ENCODE peak calls at places on chromosomes 3 and 15, in four cellular contexts. One of them, this sample, is unnamed.

GRCh38 chr15:59168536-59168935 is 38.1 kb upstream of the LDHAL6B start:
- DNase-seq in K562: no peak
- DNase-seq in HFFc6: peak; percentile 37
- DNase-seq in stimulated activated CD4-positive, alpha-beta T cell treated with anti-CD3 and anti-CD28 coated beads, Interleukin-15, amount 100 ng/mL, for 1 hour: no peak
- DNase-seq in this sample: no peak

GRCh38 chr15:77541421-77542181 is 91.1 kb downstream of the LINGO1 start:
- DNase-seq in K562: no peak
- DNase-seq in HFFc6: no peak
- DNase-seq in stimulated activated CD4-positive, alpha-beta T cell treated with anti-CD3 and anti-CD28 coated beads, Interleukin-15, amount 100 ng/mL, for 1 hour: no peak
- DNase-seq in this sample: no peak

GRCh38 chr3:114799789-114800188 is 347.3 kb downstream of the ZBTB20 start:
- DNase-seq in K562: no peak
- DNase-seq in HFFc6: no peak
- DNase-seq in stimulated activated CD4-positive, alpha-beta T cell treated with anti-CD3 and anti-CD28 coated beads, Interleukin-15, amount 100 ng/mL, for 1 hour: no peak
- DNase-seq in this sample: no peak

GRCh38 chr15:88897142-88897455 is 1.8 kb upstream of the HAPLN3 start:
- DNase-seq in K562: no peak
- DNase-seq in HFFc6: no peak
- DNase-seq in stimulated activated CD4-positive, alpha-beta T cell treated with anti-CD3 and anti-CD28 coated beads, Interleukin-15, amount 100 ng/mL, for 1 hour: no peak
- DNase-seq in this sample: no peak

GRCh38 chr15:28904541-28905303 is 18.9 kb downstream of the APBA2 start:
- DNase-seq in K562: peak; percentile 93
- DNase-seq in HFFc6: no peak
- DNase-seq in stimulated activated CD4-positive, alpha-beta T cell treated with anti-CD3 and anti-CD28 coated beads, Interleukin-15, amount 100 ng/mL, for 1 hour: no peak
- DNase-seq in this sample: no peak

GRCh38 chr15:40338921-40339620 is 1.7 kb downstream of the CCDC9B start:
- DNase-seq in K562: no peak
- DNase-seq in HFFc6: peak; percentile 92
- DNase-seq in stimulated activated CD4-positive, alpha-beta T cell treated with anti-CD3 and anti-CD28 coated beads, Interleukin-15, amount 100 ng/mL, for 1 hour: no peak
- DNase-seq in this sample: peak; percentile 45

GRCh38 chr3:195458188-195458800 is 15.5 kb upstream of the ACAP2 start:
- DNase-seq in K562: peak; percentile 31
- DNase-seq in HFFc6: no peak
- DNase-seq in stimulated activated CD4-positive, alpha-beta T cell treated with anti-CD3 and anti-CD28 coated beads, Interleukin-15, amount 100 ng/mL, for 1 hour: no peak
- DNase-seq in this sample: no peak

GRCh38 chr3:53750253-53751210 is 95.7 kb downstream of the CHDH start:
- DNase-seq in K562: no peak
- DNase-seq in HFFc6: no peak
- DNase-seq in stimulated activated CD4-positive, alpha-beta T cell treated with anti-CD3 and anti-CD28 coated beads, Interleukin-15, amount 100 ng/mL, for 1 hour: no peak
- DNase-seq in this sample: no peak

GRCh38 chr3:12195231-12195630 is 36.5 kb upstream of the TIMP4 start:
- DNase-seq in K562: no peak
- DNase-seq in HFFc6: no peak
- DNase-seq in stimulated activated CD4-positive, alpha-beta T cell treated with anti-CD3 and anti-CD28 coated beads, Interleukin-15, amount 100 ng/mL, for 1 hour: no peak
- DNase-seq in this sample: no peak

GRCh38 chr3:182490601-182491485 is 302.5 kb upstream of the ATP11B start:
- DNase-seq in K562: peak; percentile 20
- DNase-seq in HFFc6: no peak
- DNase-seq in stimulated activated CD4-positive, alpha-beta T cell treated with anti-CD3 and anti-CD28 coated beads, Interleukin-15, amount 100 ng/mL, for 1 hour: no peak
- DNase-seq in this sample: no peak

GRCh38 chr3:139434764-139435291 is 41.5 kb downstream of the RBP2 start:
- DNase-seq in K562: no peak
- DNase-seq in HFFc6: peak; percentile 25
- DNase-seq in stimulated activated CD4-positive, alpha-beta T cell treated with anti-CD3 and anti-CD28 coated beads, Interleukin-15, amount 100 ng/mL, for 1 hour: no peak
- DNase-seq in this sample: peak; percentile 83

GRCh38 chr3:183906234-183906921 is 21.7 kb upstream of the PARL start:
- DNase-seq in K562: no peak
- DNase-seq in HFFc6: no peak
- DNase-seq in stimulated activated CD4-positive, alpha-beta T cell treated with anti-CD3 and anti-CD28 coated beads, Interleukin-15, amount 100 ng/mL, for 1 hour: no peak
- DNase-seq in this sample: no peak

GRCh38 chr15:100788080-100788730 is 91.4 kb upstream of the ALDH1A3 start:
- DNase-seq in K562: no peak
- DNase-seq in HFFc6: no peak
- DNase-seq in stimulated activated CD4-positive, alpha-beta T cell treated with anti-CD3 and anti-CD28 coated beads, Interleukin-15, amount 100 ng/mL, for 1 hour: no peak
- DNase-seq in this sample: no peak

GRCh38 chr3:120102674-120103073 is 8.4 kb upstream of the GSK3B start:
- DNase-seq in K562: no peak
- DNase-seq in HFFc6: no peak
- DNase-seq in stimulated activated CD4-positive, alpha-beta T cell treated with anti-CD3 and anti-CD28 coated beads, Interleukin-15, amount 100 ng/mL, for 1 hour: no peak
- DNase-seq in this sample: no peak

GRCh38 chr15:79989682-79990081 is 18.7 kb upstream of the BCL2A1 start:
- DNase-seq in K562: no peak
- DNase-seq in HFFc6: peak; percentile 7
- DNase-seq in stimulated activated CD4-positive, alpha-beta T cell treated with anti-CD3 and anti-CD28 coated beads, Interleukin-15, amount 100 ng/mL, for 1 hour: no peak
- DNase-seq in this sample: no peak

GRCh38 chr15:35546581-35547381 is 816 bp upstream of the DPH6 start:
- DNase-seq in K562: peak; percentile 22
- DNase-seq in HFFc6: no peak
- DNase-seq in stimulated activated CD4-positive, alpha-beta T cell treated with anti-CD3 and anti-CD28 coated beads, Interleukin-15, amount 100 ng/mL, for 1 hour: no peak
- DNase-seq in this sample: no peak

GRCh38 chr3:64612916-64613526 is 74.8 kb downstream of the ADAMTS9 start:
- DNase-seq in K562: no peak
- DNase-seq in HFFc6: no peak
- DNase-seq in stimulated activated CD4-positive, alpha-beta T cell treated with anti-CD3 and anti-CD28 coated beads, Interleukin-15, amount 100 ng/mL, for 1 hour: no peak
- DNase-seq in this sample: no peak

GRCh38 chr3:37456270-37456708 is 281.9 kb upstream of the LRRFIP2 start:
- DNase-seq in K562: no peak
- DNase-seq in HFFc6: no peak
- DNase-seq in stimulated activated CD4-positive, alpha-beta T cell treated with anti-CD3 and anti-CD28 coated beads, Interleukin-15, amount 100 ng/mL, for 1 hour: no peak
- DNase-seq in this sample: no peak

GRCh38 chr3:50336452-50337174 is 4.0 kb downstream of the RASSF1 start:
- DNase-seq in K562: no peak
- DNase-seq in HFFc6: peak; percentile 28
- DNase-seq in stimulated activated CD4-positive, alpha-beta T cell treated with anti-CD3 and anti-CD28 coated beads, Interleukin-15, amount 100 ng/mL, for 1 hour: no peak
- DNase-seq in this sample: no peak

GRCh38 chr3:131608296-131608695 is 105.5 kb upstream of the MRPL3 start:
- DNase-seq in K562: no peak
- DNase-seq in HFFc6: no peak
- DNase-seq in stimulated activated CD4-positive, alpha-beta T cell treated with anti-CD3 and anti-CD28 coated beads, Interleukin-15, amount 100 ng/mL, for 1 hour: no peak
- DNase-seq in this sample: no peak

GRCh38 chr3:193593666-193594025 is 638 bp downstream of the OPA1 start:
- DNase-seq in K562: peak; percentile 34
- DNase-seq in HFFc6: peak; percentile 11
- DNase-seq in stimulated activated CD4-positive, alpha-beta T cell treated with anti-CD3 and anti-CD28 coated beads, Interleukin-15, amount 100 ng/mL, for 1 hour: no peak
- DNase-seq in this sample: no peak

GRCh38 chr3:128577711-128578110 is 72.9 kb downstream of the RPN1 start:
- DNase-seq in K562: peak; percentile 22
- DNase-seq in HFFc6: no peak
- DNase-seq in stimulated activated CD4-positive, alpha-beta T cell treated with anti-CD3 and anti-CD28 coated beads, Interleukin-15, amount 100 ng/mL, for 1 hour: no peak
- DNase-seq in this sample: no peak

GRCh38 chr3:65996605-65997004 is 42.1 kb downstream of the MAGI1 start:
- DNase-seq in K562: no peak
- DNase-seq in HFFc6: no peak
- DNase-seq in stimulated activated CD4-positive, alpha-beta T cell treated with anti-CD3 and anti-CD28 coated beads, Interleukin-15, amount 100 ng/mL, for 1 hour: no peak
- DNase-seq in this sample: no peak

GRCh38 chr15:89806565-89807550 is 7.8 kb downstream of the ANPEP start:
- DNase-seq in K562: no peak
- DNase-seq in HFFc6: no peak
- DNase-seq in stimulated activated CD4-positive, alpha-beta T cell treated with anti-CD3 and anti-CD28 coated beads, Interleukin-15, amount 100 ng/mL, for 1 hour: no peak
- DNase-seq in this sample: no peak

This sample was measured in epithelial cell of proximal tubule.